ENCODE peak calls at places on chromosome 20, in seven cellular contexts. A, E, T, H, D, R and F are unnamed samples.

GRCh38 chr20:57397693-57398108 is 6.5 kb downstream of the RBM38 start:
- DNase-seq in E (no peak), T (no peak), A (no peak), R (peak), D (peak), H (no peak), F (no peak)

GRCh38 chr20:4366076-4366475 is 350.7 kb upstream of the RNF24 start:
- DNase-seq in H (no peak), A (no peak), E (peak), D (no peak), R (no peak), T (no peak), F (no peak)

GRCh38 chr20:31473331-31474096 is 1.4 kb downstream of the DEFB124 start:
- DNase-seq in T (no peak), D (no peak), E (no peak), R (no peak), A (no peak), H (no peak), F (no peak)

GRCh38 chr20:35191419-35191818 is 19.5 kb downstream of the PROCR start:
- DNase-seq in R (no peak), E (no peak), T (no peak), D (no peak), H (peak), A (no peak), F (no peak)

GRCh38 chr20:43531091-43531443 is 23.6 kb downstream of the L3MBTL1 start:
- DNase-seq in E (no peak), H (no peak), D (no peak), A (no peak), T (no peak), R (no peak), F (no peak)

GRCh38 chr20:3473944-3474343 is 3.1 kb downstream of the ATRN start:
- DNase-seq in D (no peak), T (no peak), A (no peak), E (no peak), R (no peak), H (no peak), F (no peak)

GRCh38 chr20:35329435-35330139 is 37.4 kb upstream of the FAM83C start:
- DNase-seq in E (peak), R (peak), A (no peak), H (peak), T (peak), D (peak), F (no peak)

GRCh38 chr20:8616792-8617191 is 452.1 kb upstream of the PLCB4 start:
- DNase-seq in R (no peak), A (no peak), D (no peak), T (no peak), E (no peak), H (peak), F (peak)

GRCh38 chr20:52747736-52748135 is 224.4 kb upstream of the TSHZ2 start:
- DNase-seq in A (no peak), T (no peak), R (no peak), E (peak), H (peak), D (no peak), F (no peak)

GRCh38 chr20:63158845-63159244 is 57.1 kb downstream of the YTHDF1 start:
- DNase-seq in T (no peak), H (no peak), A (no peak), R (no peak), D (no peak), E (no peak), F (no peak)

GRCh38 chr20:23320317-23320716 is 30.3 kb upstream of the NXT1 start:
- DNase-seq in T (peak), A (peak), R (no peak), H (no peak), D (no peak), E (peak), F (no peak)

GRCh38 chr20:25538838-25539665 is 46.3 kb downstream of the NINL start:
- DNase-seq in D (no peak), T (no peak), H (peak), E (no peak), A (no peak), R (no peak), F (no peak)
- H3K4me3 ChIP-seq in D (peak), T (no peak), H (no peak), E (no peak), A (no peak), R (no peak), F (no peak)

DNA sequence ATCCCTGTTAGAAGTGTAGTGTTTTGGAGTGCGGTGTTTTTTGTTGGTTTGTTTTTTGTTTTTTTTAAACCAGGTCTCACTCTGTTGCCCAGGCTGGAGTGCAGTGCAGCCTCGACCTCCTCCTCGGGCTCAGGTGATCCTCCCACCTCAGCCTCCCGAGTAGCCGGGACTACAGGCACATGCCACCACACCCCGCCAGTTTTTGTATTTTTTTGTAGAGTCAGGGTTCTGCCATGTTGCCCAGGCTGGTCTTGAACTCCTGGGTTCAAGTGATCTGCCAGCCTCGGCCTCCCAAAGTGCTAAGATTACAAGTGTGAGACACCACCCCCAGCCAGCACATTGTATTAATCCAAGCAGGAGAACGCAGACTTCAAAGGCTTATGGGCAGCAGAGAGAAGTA is 1.3 kb upstream of the TOP1 start:
- DNase-seq in T (no peak), E (no peak), H (no peak), D (no peak), A (no peak), R (no peak), F (no peak)
- H3K4me3 ChIP-seq in T (peak), E (no peak), H (no peak), D (no peak), A (peak), R (no peak), F (no peak)

GRCh38 chr20:33669873-33670640 is 3.3 kb downstream of the ACTL10 start:
- DNase-seq in H (no peak), A (no peak), E (no peak), T (no peak), R (no peak), D (no peak), F (no peak)

GRCh38 chr20:33670715-33671499 is 3.3 kb downstream of the NECAB3 start:
- DNase-seq in E (no peak), R (no peak), T (no peak), A (no peak), H (no peak), D (no peak), F (no peak)

GRCh38 chr20:33673115-33673410 is 1.2 kb downstream of the NECAB3 start:
- DNase-seq in A (no peak), T (no peak), R (no peak), H (no peak), D (no peak), E (no peak), F (no peak)

GRCh38 chr20:33672426-33673114 is 1.7 kb downstream of the NECAB3 start:
- DNase-seq in H (no peak), A (no peak), D (no peak), R (no peak), T (no peak), E (peak), F (no peak)

DNA sequence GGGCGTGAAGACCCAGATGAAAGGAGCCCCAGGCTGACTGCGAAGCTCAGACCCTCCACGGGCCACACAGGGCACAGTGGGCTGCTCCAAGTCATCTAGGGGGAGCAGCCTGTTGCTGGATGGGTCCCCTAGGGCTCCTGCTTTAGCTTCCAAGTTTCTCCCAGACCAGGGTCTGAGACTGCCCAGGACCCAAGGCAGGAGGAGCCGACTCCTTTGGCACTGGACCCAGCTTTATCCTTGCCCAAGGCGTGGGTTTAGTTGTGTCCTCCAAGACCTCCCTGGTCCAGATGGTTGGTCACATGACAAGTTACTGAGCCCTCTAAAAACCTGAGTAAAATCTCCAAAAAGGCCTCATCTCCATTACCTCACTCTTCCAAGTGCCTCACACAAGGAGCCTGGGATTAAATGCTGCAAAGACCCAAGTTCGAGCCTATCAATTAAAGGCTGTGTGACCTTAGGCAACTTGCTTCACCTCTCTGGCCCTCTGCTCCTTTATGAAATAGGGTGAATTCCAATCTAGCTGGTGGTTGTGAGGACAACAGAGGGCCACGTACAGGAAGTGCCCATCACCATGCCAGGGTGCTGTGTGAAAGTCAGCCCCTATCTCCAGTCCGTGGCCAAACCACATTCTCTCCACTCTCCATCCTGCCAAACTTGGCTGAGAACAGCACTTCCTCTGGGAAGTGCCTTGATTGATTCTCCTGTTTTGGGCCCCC is 2.5 kb downstream of the NECAB3 start:
- DNase-seq in H (no peak), R (no peak), D (no peak), A (no peak), T (no peak), E (no peak), F (no peak)
- H3K4me3 ChIP-seq in H (no peak), R (no peak), D (no peak), A (no peak), T (no peak), E (peak), F (no peak)

GRCh38 chr20:54078296-54078695 is 7.9 kb upstream of the BCAS1 start:
- DNase-seq in R (peak), T (no peak), A (no peak), E (peak), H (no peak), D (no peak), F (no peak)
- H3K4me3 ChIP-seq in R (peak), T (no peak), A (no peak), E (no peak), H (no peak), D (no peak), F (no peak)

GRCh38 chr20:44969320-44969879 is 3.1 kb downstream of the STK4 start:
- DNase-seq in E (no peak), R (peak), T (no peak), D (no peak), A (no peak), H (no peak), F (no peak)
- H3K4me3 ChIP-seq in E (no peak), R (peak), T (no peak), D (no peak), A (peak), H (no peak), F (no peak)

DNA sequence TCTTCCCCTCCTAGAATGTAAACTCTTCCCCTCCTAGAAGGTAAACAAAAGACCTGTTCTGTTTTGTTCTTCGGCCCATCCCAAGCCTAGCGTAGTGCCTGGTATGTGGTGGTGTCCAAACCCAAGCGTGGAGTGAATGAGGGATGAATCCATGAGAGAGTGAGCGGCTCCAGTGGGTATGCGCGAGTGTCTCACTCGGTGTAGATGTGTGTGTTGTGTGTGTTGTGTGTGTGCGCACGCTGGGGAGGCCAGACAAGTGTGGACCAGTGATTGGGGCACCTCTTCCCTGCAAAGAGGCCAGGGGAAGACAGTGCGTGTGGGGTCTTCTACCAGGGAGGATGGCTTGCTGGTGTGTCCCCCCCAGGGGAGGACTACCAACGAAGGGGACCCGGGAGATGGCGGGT is 392 bp upstream of the SLC2A10 start:
- DNase-seq in A (no peak), D (peak), H (no peak), E (no peak), R (no peak), T (no peak), F (no peak)
- H3K4me3 ChIP-seq in A (peak), D (peak), H (peak), E (peak), R (no peak), T (no peak), F (peak)

GRCh38 chr20:45416917-45417316 is 976 bp downstream of the PIGT start:
- DNase-seq in T (no peak), H (no peak), E (no peak), R (peak), A (no peak), D (no peak), F (no peak)
- H3K4me3 ChIP-seq in T (peak), H (peak), E (peak), R (peak), A (peak), D (peak), F (peak)

GRCh38 chr20:38650010-38650409 is 48.4 kb downstream of the ARHGAP40 start:
- DNase-seq in H (no peak), A (no peak), R (no peak), E (no peak), D (no peak), T (no peak), F (no peak)
- H3K4me3 ChIP-seq in H (no peak), A (no peak), R (no peak), E (no peak), D (no peak), T (no peak), F (no peak)

DNA sequence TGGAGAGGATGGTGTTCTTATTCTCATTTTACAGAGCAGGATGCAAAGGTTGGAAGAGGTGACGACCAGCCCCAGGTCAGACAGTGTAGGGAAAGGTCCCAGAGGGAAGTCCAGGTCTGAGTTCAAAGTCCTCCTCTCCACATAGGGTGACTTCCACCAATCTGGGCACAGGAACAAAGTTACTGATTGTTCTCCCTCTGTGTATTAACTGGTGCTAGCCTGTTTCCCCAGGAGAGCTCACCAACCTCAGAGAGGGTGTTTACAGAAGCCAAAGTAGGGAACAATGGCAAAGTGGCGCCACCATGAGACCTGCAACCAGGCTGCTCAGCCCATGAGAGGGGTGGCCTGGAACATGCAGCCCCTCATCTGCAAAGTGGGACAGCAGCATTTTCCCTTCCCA is 16.8 kb upstream of the SIRPB1 start:
- DNase-seq in D (no peak), R (no peak), H (no peak), T (no peak), A (no peak), E (no peak), F (no peak)
- H3K4me3 ChIP-seq in D (no peak), R (no peak), H (no peak), T (no peak), A (no peak), E (no peak), F (no peak)